ENCODE peak calls at places on chromosome 15, in ten cellular contexts. One of them, this sample, is unnamed.

GRCh38 chr15:60720493-60721231 is 241.7 kb upstream of the ICE2 start:
- DNase-seq in GM10248: peak; percentile 25
- DNase-seq in heart left ventricle: no peak
- DNase-seq in GM23248: no peak
- DNase-seq in adrenal gland: no peak
- DNase-seq in kidney tubule cell: no peak
- DNase-seq in RCC 7860: no peak
- DNase-seq in glutamatergic neuron: no peak
- DNase-seq in choroid plexus epithelial cell: no peak
- DNase-seq in dermis microvascular lymphatic vessel endothelial cell: no peak
- DNase-seq in this sample: no peak

GRCh38 chr15:49495993-49496747 is 73.1 kb downstream of the FGF7 start:
- DNase-seq in GM23248: peak; percentile 57
- DNase-seq in adrenal gland: no peak
- DNase-seq in GM10248: no peak
- DNase-seq in RCC 7860: no peak
- DNase-seq in kidney tubule cell: no peak
- DNase-seq in choroid plexus epithelial cell: peak; percentile 71
- DNase-seq in glutamatergic neuron: no peak
- DNase-seq in heart left ventricle: no peak
- DNase-seq in dermis microvascular lymphatic vessel endothelial cell: no peak
- DNase-seq in this sample: no peak

GRCh38 chr15:58608129-58608590 is 141.3 kb downstream of the ADAM10 start:
- DNase-seq in RCC 7860: no peak
- DNase-seq in dermis microvascular lymphatic vessel endothelial cell: no peak
- DNase-seq in heart left ventricle: no peak
- DNase-seq in adrenal gland: no peak
- DNase-seq in kidney tubule cell: no peak
- DNase-seq in GM23248: peak; percentile 70
- DNase-seq in glutamatergic neuron: no peak
- DNase-seq in GM10248: no peak
- DNase-seq in choroid plexus epithelial cell: peak; percentile 73
- DNase-seq in this sample: peak; percentile 93

GRCh38 chr15:67520976-67521769 is at the start of gene C15orf61:
- DNase-seq in GM23248: peak; percentile 90
- DNase-seq in GM10248: peak; percentile 95
- DNase-seq in kidney tubule cell: peak; percentile 92
- DNase-seq in heart left ventricle: peak; percentile 89
- DNase-seq in choroid plexus epithelial cell: peak; percentile 72
- DNase-seq in RCC 7860: peak; percentile 58
- DNase-seq in glutamatergic neuron: peak; percentile 86
- DNase-seq in adrenal gland: peak; percentile 81
- DNase-seq in dermis microvascular lymphatic vessel endothelial cell: no peak
- DNase-seq in this sample: peak; percentile 64

GRCh38 chr15:101675015-101675414 is 22.8 kb upstream of the TM2D3 start:
- DNase-seq in heart left ventricle: no peak
- DNase-seq in GM10248: no peak
- DNase-seq in GM23248: peak; percentile 95
- DNase-seq in kidney tubule cell: peak; percentile 73
- DNase-seq in RCC 7860: peak; percentile 73
- DNase-seq in dermis microvascular lymphatic vessel endothelial cell: no peak
- DNase-seq in adrenal gland: no peak
- DNase-seq in choroid plexus epithelial cell: peak; percentile 69
- DNase-seq in glutamatergic neuron: no peak
- DNase-seq in this sample: no peak

GRCh38 chr15:22808761-22809280 is 22.4 kb downstream of the NIPA1 start:
- DNase-seq in kidney tubule cell: peak; percentile 61
- DNase-seq in heart left ventricle: no peak
- DNase-seq in dermis microvascular lymphatic vessel endothelial cell: no peak
- DNase-seq in GM23248: no peak
- DNase-seq in RCC 7860: no peak
- DNase-seq in choroid plexus epithelial cell: no peak
- DNase-seq in adrenal gland: no peak
- DNase-seq in glutamatergic neuron: no peak
- DNase-seq in GM10248: no peak
- DNase-seq in this sample: no peak

GRCh38 chr15:38638841-38639240 is 74.2 kb upstream of the RASGRP1 start:
- DNase-seq in dermis microvascular lymphatic vessel endothelial cell: no peak
- DNase-seq in choroid plexus epithelial cell: no peak
- DNase-seq in glutamatergic neuron: no peak
- DNase-seq in RCC 7860: no peak
- DNase-seq in GM23248: no peak
- DNase-seq in adrenal gland: no peak
- DNase-seq in GM10248: no peak
- DNase-seq in heart left ventricle: no peak
- DNase-seq in kidney tubule cell: no peak
- DNase-seq in this sample: peak; percentile 100

GRCh38 chr15:55774113-55774970 is 31.4 kb upstream of the PRTG start:
- DNase-seq in GM23248: peak; percentile 45
- DNase-seq in dermis microvascular lymphatic vessel endothelial cell: no peak
- DNase-seq in adrenal gland: peak; percentile 33
- DNase-seq in glutamatergic neuron: peak; percentile 74
- DNase-seq in choroid plexus epithelial cell: peak; percentile 54
- DNase-seq in RCC 7860: no peak
- DNase-seq in heart left ventricle: no peak
- DNase-seq in GM10248: peak; percentile 53
- DNase-seq in kidney tubule cell: peak; percentile 26
- DNase-seq in this sample: peak; percentile 10

GRCh38 chr15:95286316-95286880 is 1044.1 kb upstream of the NR2F2 start:
- DNase-seq in GM23248: no peak
- DNase-seq in kidney tubule cell: no peak
- DNase-seq in glutamatergic neuron: no peak
- DNase-seq in dermis microvascular lymphatic vessel endothelial cell: no peak
- DNase-seq in heart left ventricle: no peak
- DNase-seq in adrenal gland: no peak
- DNase-seq in RCC 7860: no peak
- DNase-seq in GM10248: no peak
- DNase-seq in choroid plexus epithelial cell: no peak
- DNase-seq in this sample: no peak

GRCh38 chr15:81133782-81134461 is at the start of gene CFAP161:
- DNase-seq in adrenal gland: peak; percentile 69
- DNase-seq in kidney tubule cell: peak; percentile 43
- DNase-seq in GM10248: peak; percentile 36
- DNase-seq in RCC 7860: no peak
- DNase-seq in GM23248: peak; percentile 85
- DNase-seq in heart left ventricle: peak; percentile 75
- DNase-seq in choroid plexus epithelial cell: peak; percentile 69
- DNase-seq in dermis microvascular lymphatic vessel endothelial cell: peak; percentile 23
- DNase-seq in glutamatergic neuron: peak; percentile 95
- DNase-seq in this sample: no peak

This sample was measured in Jurkat, Clone E6-1.